ENCODE peak calls at places on chromosome 22, in four cellular contexts. R, Q, Z and U are unnamed samples.

GRCh38 chr22:49575703-49576081 is 252.0 kb downstream of the BRD1 start:
- DNase-seq in R (no peak), Q (no peak), Z (no peak), U (no peak)

GRCh38 chr22:18035740-18036139 is 11.4 kb upstream of the MICAL3 start:
- DNase-seq in R (peak), Q (peak), Z (no peak), U (no peak)

GRCh38 chr22:28674121-28674563 is 5.5 kb downstream of the TTC28 start:
- DNase-seq in R (peak), Q (no peak), Z (no peak), U (no peak)

GRCh38 chr22:40487663-40488249 is 117.4 kb downstream of the SGSM3 start:
- DNase-seq in R (peak), Q (no peak), Z (no peak), U (no peak)

GRCh38 chr22:50144005-50144614 is 26.4 kb upstream of the PANX2 start:
- DNase-seq in R (no peak), Q (no peak), Z (no peak), U (no peak)

GRCh38 chr22:50731811-50732624 is 6.0 kb upstream of the ACR start:
- DNase-seq in R (peak), Q (peak), Z (no peak), U (no peak)

GRCh38 chr22:28907311-28908008 is 24.1 kb downstream of the ZNRF3 start:
- DNase-seq in R (no peak), Q (no peak), Z (no peak), U (no peak)

GRCh38 chr22:30079952-30080533 is at the start of gene HORMAD2:
- DNase-seq in R (no peak), Q (no peak), Z (no peak), U (no peak)

GRCh38 chr22:16957781-16958180 is 50.2 kb downstream of the GAB4 start:
- DNase-seq in R (no peak), Q (no peak), Z (no peak), U (no peak)

GRCh38 chr22:35318346-35319215 is 18.9 kb downstream of the TOM1 start:
- DNase-seq in R (no peak), Q (no peak), Z (no peak), U (no peak)

GRCh38 chr22:23578306-23578705 is 1.8 kb downstream of the IGLL1 start:
- DNase-seq in R (no peak), Q (no peak), Z (no peak), U (no peak)

GRCh38 chr22:21051836-21052400 is 6.2 kb downstream of the LRRC74B start:
- DNase-seq in R (no peak), Q (peak), Z (no peak), U (no peak)

GRCh38 chr22:47193606-47194316 is 431.3 kb downstream of the TBC1D22A start:
- DNase-seq in R (no peak), Q (no peak), Z (no peak), U (peak)

GRCh38 chr22:29470159-29470855 is 9.7 kb upstream of the NEFH start:
- DNase-seq in R (peak), Q (peak), Z (no peak), U (peak)

GRCh38 chr22:48300877-48301276 is 1526.8 kb downstream of the BRD1 start:
- DNase-seq in R (no peak), Q (no peak), Z (no peak), U (no peak)

DNA sequence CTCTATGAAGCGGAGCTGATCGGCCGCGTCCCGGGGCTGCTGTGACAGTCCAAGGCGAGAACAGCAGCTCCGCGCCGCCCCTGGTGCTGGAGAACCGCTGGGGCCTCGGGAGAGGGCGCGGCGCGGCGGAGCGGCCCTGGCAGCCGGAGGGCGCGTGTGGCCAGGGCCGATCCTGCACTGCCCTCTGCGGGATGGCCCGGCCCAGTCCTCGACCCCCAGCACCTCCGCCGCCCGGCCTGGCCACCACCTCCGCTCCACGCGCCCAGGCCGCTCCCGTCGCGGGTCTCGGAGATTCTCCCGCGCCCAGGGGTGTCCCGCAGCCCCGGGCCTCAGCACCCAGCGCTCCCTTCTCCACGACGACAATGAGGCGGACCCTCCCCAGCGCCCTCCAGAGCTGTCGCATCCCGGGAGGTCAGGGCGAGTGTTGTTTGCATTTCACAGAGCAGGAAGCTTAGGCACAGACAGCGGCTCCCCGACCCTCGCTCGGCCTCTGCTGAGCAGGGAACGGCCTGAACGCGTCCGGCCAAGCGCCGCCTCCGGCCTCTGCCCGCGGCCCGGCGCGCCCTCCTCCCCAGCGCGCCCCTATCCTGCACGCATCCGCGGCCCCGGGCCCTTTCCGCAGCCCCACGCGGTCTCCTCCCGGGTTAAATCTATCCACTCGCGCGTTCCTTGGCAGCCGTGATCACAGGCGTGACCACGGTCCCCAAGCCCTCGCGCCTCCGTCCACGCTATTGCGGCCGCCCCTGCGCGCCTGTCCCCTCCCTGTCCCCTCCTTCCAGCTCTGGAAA is 109.7 kb downstream of the WNT7B start:
- DNase-seq in R (no peak), Q (no peak), Z (no peak), U (no peak)
- TF ChIP-seq CTCF in R (no peak), Q (no peak), Z (no peak), U (no peak)

DNA sequence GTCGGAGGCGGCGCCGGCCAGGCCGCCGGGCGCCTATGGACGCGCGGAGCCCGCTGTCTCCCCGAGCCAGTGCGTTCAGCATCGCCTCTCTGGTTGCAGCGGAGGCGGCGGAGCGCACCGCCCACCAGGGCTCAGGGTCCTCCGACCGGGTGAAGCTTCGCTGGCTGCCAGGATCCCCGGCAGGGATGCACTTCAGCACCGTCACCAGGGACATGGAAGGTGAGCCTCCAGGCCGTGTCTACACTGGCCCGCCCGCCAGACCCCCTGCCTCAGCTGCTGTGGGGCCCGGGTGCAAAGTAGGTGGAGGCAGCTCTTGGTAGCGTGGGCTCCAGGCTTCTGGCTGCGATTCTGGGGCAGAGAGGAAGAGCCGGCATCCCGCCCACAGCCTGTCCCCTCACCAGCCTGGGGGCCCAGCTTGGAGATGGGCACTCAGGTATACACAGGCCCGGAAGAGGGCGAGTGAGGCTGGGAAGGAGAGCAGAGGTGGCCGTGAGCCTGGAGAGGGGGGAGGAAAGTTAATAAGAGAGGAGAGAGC is 1.1 kb upstream of the TBX1 start:
- DNase-seq in R (no peak), Q (no peak), Z (no peak), U (no peak)
- TF ChIP-seq CTCF in R (no peak), Q (no peak), Z (no peak), U (no peak)

DNA sequence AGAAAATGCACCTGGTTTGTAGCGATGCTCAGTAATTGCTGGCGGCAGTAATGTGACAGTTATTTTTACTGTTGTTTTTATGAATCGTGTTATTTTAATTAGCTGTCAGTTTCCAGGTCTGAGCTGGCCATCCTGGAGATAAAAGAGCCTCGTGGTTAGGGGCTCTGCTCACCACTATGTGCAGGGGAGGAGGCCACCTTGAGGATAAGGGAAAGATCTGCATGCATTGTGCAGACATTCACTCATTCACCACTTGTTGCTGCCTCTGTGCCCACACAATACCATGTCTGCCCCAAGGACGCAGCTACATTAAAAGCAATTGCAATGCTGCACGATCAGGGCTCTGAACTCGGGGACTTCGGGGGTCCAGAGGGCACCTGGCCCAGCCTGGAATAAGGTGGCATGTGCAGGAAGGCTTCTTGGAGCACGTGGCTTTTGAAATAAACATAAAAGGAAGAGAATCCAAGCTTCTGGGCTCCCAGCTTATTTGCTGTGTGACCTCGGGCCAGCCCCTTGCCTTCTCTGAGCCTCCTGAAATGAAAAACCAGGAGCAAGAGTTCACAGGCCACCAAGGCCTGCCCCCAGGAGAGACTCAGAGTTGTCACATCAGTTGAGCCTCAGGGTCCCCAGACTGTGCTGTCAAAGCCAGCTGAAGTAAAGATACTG is 44.7 kb upstream of the SHISAL1 start:
- DNase-seq in R (peak), Q (no peak), Z (no peak), U (no peak)
- TF ChIP-seq CTCF in R (no peak), Q (no peak), Z (no peak), U (no peak)

GRCh38 chr22:42269407-42270177 is 861 bp downstream of the TCF20 start:
- DNase-seq in R (peak), Q (peak), Z (no peak), U (no peak)
- TF ChIP-seq CTCF in R (no peak), Q (no peak), Z (no peak), U (no peak)

GRCh38 chr22:36493690-36494110 is 12.3 kb upstream of the TXN2 start:
- DNase-seq in R (peak), Q (peak), Z (no peak), U (no peak)
- TF ChIP-seq CTCF in R (no peak), Q (no peak), Z (no peak), U (no peak)